ENCODE peak calls at places on chromosomes 11 and 22, in ten cellular contexts. U is AG04450; C is NCI-H2107; B is right cardiac atrium; N is activated naive CD8-positive, alpha-beta T cell treated with anti-CD3 and anti-CD28 coated beads for 36 hours; W is kidney epithelial cell; H is kidney glomerular epithelial cell; O is kidney; R is astrocyte of the hippocampus; S is NCI-H1417. K is an unnamed sample.
A peak's percentile ranks its signal among the peaks of the same experiment; 100 is the strongest.

GRCh38 chr11:63343130-63343529 is 26.5 kb upstream of the SLC22A9 start:
- DNase-seq in U (no peak), C (no peak), B (no peak), N (no peak), W (no peak), H (no peak), O (no peak), R (no peak), S (no peak), K (no peak)

GRCh38 chr11:23404225-23405160 is 544.2 kb upstream of the CCDC179 start:
- DNase-seq in U (no peak), C (no peak), B (peak; percentile 44), N (no peak), W (no peak), H (no peak), O (peak; percentile 59), R (no peak), S (no peak), K (no peak)

GRCh38 chr22:25919452-25919851 is 177.5 kb downstream of the MYO18B start:
- DNase-seq in U (no peak), C (peak; percentile 18), B (peak; percentile 43), N (no peak), W (no peak), H (no peak), O (no peak), R (no peak), S (peak; percentile 73), K (no peak)

GRCh38 chr11:2518112-2518982 is 73.5 kb downstream of the KCNQ1 start:
- DNase-seq in U (no peak), C (no peak), B (peak; percentile 28), N (no peak), W (no peak), H (no peak), O (peak; percentile 45), R (no peak), S (no peak), K (no peak)

GRCh38 chr11:76291576-76292526 is 85.5 kb upstream of the WNT11 start:
- DNase-seq in U (no peak), C (no peak), B (no peak), N (no peak), W (peak; percentile 38), H (peak; percentile 43), O (no peak), R (peak; percentile 12), S (peak; percentile 33), K (peak; percentile 93)

GRCh38 chr22:30025187-30025586 is 55.1 kb upstream of the HORMAD2 start:
- DNase-seq in U (no peak), C (no peak), B (no peak), N (no peak), W (no peak), H (no peak), O (no peak), R (no peak), S (no peak), K (no peak)

GRCh38 chr11:70268526-70268925 is 2.0 kb upstream of the PPFIA1 start:
- DNase-seq in U (no peak), C (no peak), B (no peak), N (no peak), W (no peak), H (no peak), O (peak; percentile 33), R (no peak), S (no peak), K (no peak)

GRCh38 chr22:46984751-46985506 is 222.5 kb downstream of the TBC1D22A start:
- DNase-seq in U (no peak), C (no peak), B (no peak), N (no peak), W (no peak), H (peak; percentile 79), O (peak; percentile 66), R (peak; percentile 69), S (no peak), K (no peak)

GRCh38 chr22:23066200-23067022 is 3.9 kb upstream of the GNAZ start:
- DNase-seq in U (no peak), C (no peak), B (no peak), N (no peak), W (no peak), H (no peak), O (peak; percentile 33), R (no peak), S (no peak), K (no peak)

GRCh38 chr22:38870312-38870741 is 1.7 kb downstream of the CBX6 start:
- DNase-seq in U (peak; percentile 39), C (no peak), B (peak; percentile 97), N (peak; percentile 85), W (no peak), H (peak; percentile 80), O (peak; percentile 92), R (peak; percentile 91), S (peak; percentile 62), K (peak; percentile 71)

GRCh38 chr22:46687045-46687444 is 51.0 kb downstream of the CERK start:
- DNase-seq in U (no peak), C (no peak), B (peak; percentile 83), N (no peak), W (no peak), H (no peak), O (no peak), R (no peak), S (no peak), K (no peak)

GRCh38 chr22:23522642-23523251 is 57.3 kb downstream of the IGLL1 start:
- DNase-seq in U (no peak), C (no peak), B (peak; percentile 80), N (no peak), W (no peak), H (no peak), O (peak; percentile 79), R (peak; percentile 53), S (peak; percentile 58), K (no peak)

GRCh38 chr11:113904379-113905101 is at the start of gene HTR3B:
- DNase-seq in U (no peak), C (no peak), B (no peak), N (no peak), W (no peak), H (no peak), O (no peak), R (no peak), S (no peak), K (no peak)

GRCh38 chr11:10208045-10208674 is 85.9 kb downstream of the SBF2 start:
- DNase-seq in U (no peak), C (peak; percentile 13), B (no peak), N (no peak), W (no peak), H (peak; percentile 48), O (no peak), R (peak; percentile 54), S (peak; percentile 4), K (peak; percentile 50)

GRCh38 chr11:134939905-134940304 is 527.9 kb upstream of the B3GAT1 start:
- DNase-seq in U (no peak), C (no peak), B (peak; percentile 78), N (no peak), W (no peak), H (no peak), O (no peak), R (no peak), S (no peak), K (no peak)

GRCh38 chr11:43992834-43993637 is 50.6 kb downstream of the C11orf96 start:
- DNase-seq in U (no peak), C (peak; percentile 15), B (peak; percentile 80), N (no peak), W (no peak), H (no peak), O (no peak), R (no peak), S (peak; percentile 24), K (no peak)

GRCh38 chr11:12526789-12527188 is 147.4 kb upstream of the TEAD1 start:
- DNase-seq in U (no peak), C (no peak), B (peak; percentile 73), N (no peak), W (no peak), H (peak; percentile 3), O (no peak), R (peak; percentile 79), S (no peak), K (no peak)

GRCh38 chr11:122170815-122171475 is 54.9 kb upstream of the BLID start:
- DNase-seq in U (peak; percentile 56), C (no peak), B (no peak), N (no peak), W (peak; percentile 63), H (peak; percentile 73), O (no peak), R (peak; percentile 74), S (no peak), K (peak; percentile 47)

GRCh38 chr11:134915212-134915611 is 503.2 kb upstream of the B3GAT1 start:
- DNase-seq in U (no peak), C (no peak), B (peak; percentile 90), N (no peak), W (no peak), H (no peak), O (no peak), R (peak; percentile 72), S (no peak), K (no peak)

GRCh38 chr11:60777572-60777971 is 7.6 kb upstream of the MS4A10 start:
- DNase-seq in U (no peak), C (no peak), B (no peak), N (no peak), W (peak; percentile 7), H (no peak), O (peak; percentile 47), R (peak; percentile 77), S (no peak), K (no peak)